ENCODE peak calls at places on chromosomes 16 and 17, in six cellular contexts. B is HepG2, F is HCT116, Z is K562, V is GM23338, D is upper lobe of left lung. L is an unnamed sample.

GRCh38 chr17:48548687-48549621 is 4.0 kb upstream of the HOXB2 start:
- ATAC-seq in V (no peak), F (no peak), Z (no peak), B (no peak), D (no peak), L (no peak)

GRCh38 chr16:56294599-56294998 is 103.3 kb downstream of the GNAO1 start:
- ATAC-seq in D (no peak), Z (no peak), B (no peak), F (no peak), V (no peak), L (no peak)

GRCh38 chr16:75908718-75909117 is 182.4 kb upstream of the CPHXL start:
- ATAC-seq in B (no peak), D (no peak), F (no peak), Z (no peak), V (no peak), L (no peak)

GRCh38 chr17:72988451-72988850 is 104.0 kb downstream of the SLC39A11 start:
- ATAC-seq in D (no peak), Z (no peak), B (no peak), V (no peak), F (no peak), L (no peak)

GRCh38 chr16:3873482-3874173 is 6.9 kb downstream of the CREBBP start:
- ATAC-seq in F (no peak), V (no peak), Z (peak), B (no peak), D (no peak), L (no peak)

GRCh38 chr17:50560931-50561750 is 626 bp downstream of the CACNA1G start:
- ATAC-seq in F (no peak), Z (no peak), B (peak), V (peak), D (no peak), L (no peak)

GRCh38 chr17:61053469-61053868 is 346.2 kb upstream of the TBX2 start:
- ATAC-seq in Z (no peak), V (no peak), B (no peak), D (no peak), F (no peak), L (no peak)

GRCh38 chr17:82863941-82864720 is 24.3 kb upstream of the ZNF750 start:
- ATAC-seq in Z (peak), D (no peak), F (peak), B (no peak), V (no peak), L (no peak)

GRCh38 chr17:17983376-17983775 is 10.7 kb downstream of the DRC3 start:
- ATAC-seq in B (peak), V (no peak), F (no peak), Z (no peak), D (no peak), L (no peak)

GRCh38 chr17:11302395-11302932 is 61.5 kb downstream of the SHISA6 start:
- ATAC-seq in F (no peak), B (no peak), Z (no peak), D (no peak), V (no peak), L (peak)

GRCh38 chr17:66570353-66571195 is 264.3 kb upstream of the CACNG5 start:
- ATAC-seq in D (no peak), F (no peak), B (no peak), V (no peak), Z (no peak), L (no peak)

GRCh38 chr16:50046853-50047252 is 18.9 kb upstream of the HEATR3 start:
- ATAC-seq in Z (no peak), B (no peak), F (no peak), V (no peak), D (no peak), L (no peak)

GRCh38 chr17:6422654-6423241 is 12.2 kb downstream of the AIPL1 start:
- ATAC-seq in Z (peak), V (peak), D (no peak), B (peak), F (no peak), L (no peak)

GRCh38 chr16:67868290-67868689 is 4.6 kb upstream of the EDC4 start:
- ATAC-seq in F (no peak), B (no peak), V (no peak), Z (no peak), D (no peak), L (no peak)

GRCh38 chr17:66087073-66087472 is 104.9 kb downstream of the CEP112 start:
- ATAC-seq in F (no peak), Z (no peak), D (no peak), B (no peak), V (no peak), L (no peak)

GRCh38 chr17:9976283-9977009 is 71.4 kb upstream of the RCVRN start:
- ATAC-seq in Z (no peak), B (no peak), D (no peak), V (no peak), F (no peak), L (no peak)

GRCh38 chr16:45454-45853 is 8.0 kb downstream of the POLR3K start:
- ATAC-seq in Z (no peak), D (no peak), V (no peak), F (no peak), B (peak), L (no peak)

GRCh38 chr17:78176548-78177025 is 8.2 kb downstream of the SYNGR2 start:
- ATAC-seq in V (peak), Z (peak), B (peak), F (peak), D (peak), L (no peak)

GRCh38 chr17:82356028-82356427 is 3.0 kb upstream of the TEX19 start:
- ATAC-seq in B (no peak), Z (no peak), F (no peak), D (peak), V (no peak), L (no peak)

GRCh38 chr17:49508061-49508865 is 13.2 kb downstream of the NGFR start:
- ATAC-seq in Z (no peak), D (no peak), F (peak), V (peak), B (peak), L (no peak)

GRCh38 chr16:4092547-4093265 is 23.5 kb downstream of the ADCY9 start:
- ATAC-seq in V (no peak), Z (no peak), D (no peak), F (no peak), B (no peak), L (no peak)

GRCh38 chr16:28905229-28905754 is 19.7 kb downstream of the RABEP2 start:
- ATAC-seq in Z (no peak), V (peak), F (no peak), B (peak), D (peak), L (no peak)

GRCh38 chr17:55500103-55500502 is 11.1 kb downstream of the SMIM36 start:
- ATAC-seq in D (no peak), V (no peak), F (no peak), Z (no peak), B (no peak), L (no peak)

GRCh38 chr17:48100591-48101011 is 677 bp downstream of the CBX1 start:
- ATAC-seq in B (peak), V (peak), F (peak), D (peak), Z (peak), L (peak)

GRCh38 chr17:83173997-83174858 is 94.8 kb downstream of the METRNL start:
- ATAC-seq in B (peak), D (peak), V (no peak), Z (peak), F (no peak), L (peak)

GRCh38 chr16:80125677-80126076 is 415.1 kb upstream of the DYNLRB2 start:
- ATAC-seq in B (no peak), Z (no peak), V (no peak), F (no peak), D (no peak), L (peak)

GRCh38 chr16:50585331-50585776 is 37.2 kb downstream of the NKD1 start:
- ATAC-seq in F (no peak), V (no peak), Z (no peak), D (peak), B (peak), L (peak)

GRCh38 chr16:27335349-27336052 is 21.7 kb downstream of the IL4R start:
- ATAC-seq in D (no peak), Z (no peak), F (no peak), B (no peak), V (no peak), L (no peak)

GRCh38 chr16:71327720-71328119 is 30.8 kb upstream of the CALB2 start:
- ATAC-seq in B (no peak), V (no peak), F (no peak), D (no peak), Z (no peak), L (no peak)

GRCh38 chr17:82050761-82051641 is 610 bp downstream of the RFNG start:
- ATAC-seq in V (peak), B (peak), D (no peak), F (peak), Z (peak), L (peak)

GRCh38 chr16:17452931-17453330 is 17.8 kb downstream of the XYLT1 start:
- ATAC-seq in B (no peak), Z (no peak), F (no peak), D (no peak), V (no peak), L (no peak)

GRCh38 chr16:66649167-66649566 is 44.7 kb downstream of the CMTM3 start:
- ATAC-seq in D (no peak), V (no peak), B (no peak), F (no peak), Z (no peak), L (no peak)

GRCh38 chr17:1789936-1790335 is 28.1 kb downstream of the SERPINF1 start:
- ATAC-seq in V (no peak), B (no peak), Z (no peak), F (no peak), D (no peak), L (no peak)

GRCh38 chr17:75876190-75876937 is 2.0 kb downstream of the TRIM47 start:
- ATAC-seq in Z (no peak), D (peak), F (peak), V (peak), B (peak), L (no peak)

GRCh38 chr17:75875940-75876189 is 2.5 kb downstream of the TRIM47 start:
- ATAC-seq in B (no peak), D (peak), Z (no peak), V (no peak), F (no peak), L (no peak)

GRCh38 chr17:75876938-75877751 is 1.2 kb downstream of the TRIM47 start:
- ATAC-seq in Z (no peak), D (peak), F (peak), B (peak), V (peak), L (peak)

GRCh38 chr17:75877752-75878173 is 618 bp downstream of the TRIM47 start:
- ATAC-seq in Z (peak), B (peak), V (peak), F (peak), D (peak), L (peak)

DNA sequence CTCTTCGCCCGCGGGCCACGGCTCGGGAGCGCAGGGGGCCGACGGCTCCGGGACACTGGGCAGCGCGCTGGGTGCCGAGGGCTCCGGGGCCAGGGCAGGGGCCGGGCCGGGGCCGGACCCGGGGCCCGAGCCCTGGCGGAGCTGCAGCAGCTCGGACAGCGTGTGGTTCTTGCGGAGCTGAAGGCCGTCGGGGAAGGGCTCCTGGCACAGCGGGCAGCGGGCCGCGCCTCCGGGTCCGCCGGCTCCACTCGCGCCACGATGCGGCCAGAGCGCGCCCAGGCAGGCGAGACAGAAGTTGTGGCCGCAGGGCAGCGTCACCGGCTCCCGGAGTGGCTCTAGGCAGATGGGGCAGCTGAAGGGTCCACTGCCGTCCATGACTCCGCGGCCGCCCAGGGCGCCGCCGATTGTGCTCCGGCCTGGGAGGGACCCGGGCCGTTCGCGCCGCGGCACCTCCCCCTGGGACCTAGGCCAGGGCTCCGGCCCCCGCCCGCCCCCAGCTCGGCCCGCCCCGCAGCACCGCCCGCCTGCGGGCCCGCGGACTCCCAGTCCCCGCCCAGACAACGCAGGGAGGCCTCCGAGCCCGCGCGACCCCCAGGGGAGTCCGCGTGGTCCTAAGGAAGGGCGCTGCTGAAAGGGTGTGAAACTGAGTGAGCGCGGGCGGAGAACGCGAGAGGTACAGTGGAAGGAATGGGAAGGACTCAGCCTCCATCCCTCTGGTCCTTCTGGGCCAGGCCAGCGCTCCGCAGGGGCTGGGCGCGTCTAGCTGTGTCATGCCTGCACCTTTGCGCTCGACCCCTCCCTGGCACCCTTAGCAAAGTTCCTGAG is at the start of gene TRIM47:
- ATAC-seq in B (peak), V (peak), F (peak), Z (peak), D (peak), L (peak)
- TF ChIP-seq POLR2AphosphoS5 in B (peak), V (no peak), F (peak), Z (no peak), D (peak), L (peak)

GRCh38 chr17:80984749-80985148 is 6.9 kb upstream of the CHMP6 start:
- ATAC-seq in F (peak), Z (peak), D (peak), V (peak), B (peak), L (peak)
- TF ChIP-seq POLR2AphosphoS5 in F (no peak), Z (no peak), D (peak), V (no peak), B (no peak), L (peak)

GRCh38 chr16:85555549-85556455 is 57.3 kb upstream of the GSE1 start:
- ATAC-seq in V (no peak), F (no peak), D (no peak), B (no peak), Z (peak), L (no peak)

GRCh38 chr16:85554114-85554790 is 58.9 kb upstream of the GSE1 start:
- ATAC-seq in D (peak), Z (peak), B (peak), F (peak), V (peak), L (peak)

GRCh38 chr16:85556456-85557082 is 56.6 kb upstream of the GSE1 start:
- ATAC-seq in Z (no peak), F (no peak), V (peak), B (no peak), D (no peak), L (peak)

GRCh38 chr16:85553436-85554113 is 59.5 kb upstream of the GSE1 start:
- ATAC-seq in D (peak), V (peak), F (peak), Z (peak), B (peak), L (peak)

GRCh38 chr16:85554791-85555548 is 58.2 kb upstream of the GSE1 start:
- ATAC-seq in B (no peak), V (no peak), D (no peak), F (peak), Z (peak), L (peak)
- TF ChIP-seq POLR2AphosphoS5 in B (no peak), V (no peak), D (peak), F (peak), Z (peak), L (peak)

GRCh38 chr17:41835800-41836549 is at the start of gene NT5C3B:
- ATAC-seq in Z (peak), V (peak), F (peak), D (peak), B (peak), L (peak)
- TF ChIP-seq POLR2AphosphoS5 in Z (no peak), V (peak), F (peak), D (peak), B (peak), L (peak)

GRCh38 chr16:19984136-19984535 is 89.6 kb downstream of the GPR139 start:
- ATAC-seq in Z (no peak), V (no peak), D (no peak), F (no peak), B (no peak), L (no peak)
- TF ChIP-seq POLR2AphosphoS5 in Z (no peak), V (no peak), D (no peak), F (no peak), B (no peak), L (no peak)

GRCh38 chr17:44867841-44868240 is 20.2 kb downstream of the HIGD1B start:
- ATAC-seq in D (no peak), V (no peak), F (no peak), Z (no peak), B (no peak), L (peak)

GRCh38 chr17:44863254-44863918 is 15.7 kb downstream of the HIGD1B start:
- ATAC-seq in Z (no peak), F (no peak), V (no peak), D (no peak), B (peak), L (no peak)

GRCh38 chr17:44864831-44865230 is 17.1 kb downstream of the HIGD1B start:
- ATAC-seq in B (no peak), F (peak), D (no peak), V (no peak), Z (no peak), L (peak)

GRCh38 chr17:44865921-44866320 is 18.2 kb downstream of the HIGD1B start:
- ATAC-seq in D (no peak), V (no peak), F (no peak), B (no peak), Z (no peak), L (no peak)

DNA sequence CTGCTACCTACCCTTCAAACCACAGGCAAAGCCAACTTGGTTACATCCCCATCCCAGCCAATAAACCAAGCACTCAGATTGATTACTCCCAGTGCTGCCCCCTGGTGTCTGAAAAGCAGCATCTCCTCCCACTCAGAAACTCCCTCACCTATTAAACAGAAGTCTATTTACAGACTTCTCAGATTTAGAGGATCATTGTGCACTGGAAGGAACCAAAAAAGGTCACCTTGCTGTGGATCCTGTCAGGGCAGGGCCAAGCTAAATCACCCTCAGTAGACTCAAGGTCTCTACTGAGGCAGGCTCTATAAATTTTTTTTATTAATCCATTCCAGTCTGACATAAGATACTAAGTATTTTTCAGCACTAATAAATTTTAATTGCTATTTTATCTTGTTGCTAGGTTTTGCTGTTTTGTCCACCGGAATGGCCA is 17.6 kb downstream of the HIGD1B start:
- ATAC-seq in D (peak), F (peak), Z (peak), V (peak), B (peak), L (peak)
- TF ChIP-seq POLR2AphosphoS5 in D (no peak), F (no peak), Z (peak), V (no peak), B (no peak), L (peak)

DNA sequence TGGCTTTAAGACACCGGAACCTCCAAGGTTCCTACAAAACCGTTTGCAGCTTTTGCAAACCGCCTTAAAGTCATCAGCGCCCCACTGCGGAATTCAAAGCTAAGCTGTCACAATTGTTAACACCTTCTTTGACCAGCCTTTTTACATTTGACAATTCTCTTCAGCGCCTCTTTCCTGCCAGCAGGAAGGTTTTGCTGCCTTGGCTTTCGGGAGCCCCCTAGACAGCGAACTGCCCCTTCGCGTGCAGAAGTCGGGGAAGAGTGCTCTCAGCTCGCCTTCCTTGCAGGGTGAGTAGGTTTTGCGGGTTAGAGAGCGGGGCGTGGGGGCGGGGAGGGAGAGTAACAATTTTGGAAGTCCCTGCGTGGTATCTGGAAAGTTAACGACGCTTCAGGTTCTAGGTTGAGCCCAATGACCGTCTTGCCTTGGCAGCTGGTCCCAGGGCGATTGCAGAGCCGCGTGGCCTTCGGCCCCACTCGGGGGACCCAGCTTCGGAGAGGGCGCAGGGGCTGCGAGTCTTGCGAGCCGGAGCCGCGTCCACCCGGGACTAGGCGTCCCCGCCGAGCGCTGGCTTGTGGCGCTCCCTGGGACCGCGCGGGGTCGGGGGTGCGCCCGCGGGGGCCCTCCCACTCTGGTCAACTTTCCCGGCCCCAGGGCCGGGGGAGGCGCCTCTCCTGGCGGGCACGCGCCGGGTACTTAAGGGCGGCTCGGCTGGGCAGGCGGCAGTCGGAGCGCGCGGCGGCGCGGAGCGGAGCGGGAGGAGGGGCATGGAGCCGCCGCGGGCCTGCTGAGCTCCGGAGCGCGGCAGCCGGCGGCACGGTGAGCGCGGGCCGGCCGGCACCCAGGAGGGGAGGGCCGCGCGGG is at the start of gene HAS3:
- ATAC-seq in F (peak), B (peak), Z (peak), D (peak), V (peak), L (peak)
- TF ChIP-seq POLR2AphosphoS5 in F (peak), B (no peak), Z (no peak), D (peak), V (no peak), L (no peak)

GRCh38 chr17:19626079-19626478 is 22.5 kb upstream of the ALDH3A2 start:
- ATAC-seq in F (no peak), Z (no peak), B (no peak), V (no peak), D (no peak), L (no peak)

GRCh38 chr17:19630651-19631050 is 17.9 kb upstream of the ALDH3A2 start:
- ATAC-seq in B (no peak), V (no peak), D (no peak), Z (no peak), F (no peak), L (no peak)

GRCh38 chr17:19629449-19629848 is 19.1 kb upstream of the ALDH3A2 start:
- ATAC-seq in D (no peak), F (no peak), V (no peak), Z (no peak), B (no peak), L (no peak)

GRCh38 chr17:19630035-19630434 is 18.5 kb upstream of the ALDH3A2 start:
- ATAC-seq in B (no peak), F (no peak), Z (no peak), V (no peak), D (no peak), L (no peak)

DNA sequence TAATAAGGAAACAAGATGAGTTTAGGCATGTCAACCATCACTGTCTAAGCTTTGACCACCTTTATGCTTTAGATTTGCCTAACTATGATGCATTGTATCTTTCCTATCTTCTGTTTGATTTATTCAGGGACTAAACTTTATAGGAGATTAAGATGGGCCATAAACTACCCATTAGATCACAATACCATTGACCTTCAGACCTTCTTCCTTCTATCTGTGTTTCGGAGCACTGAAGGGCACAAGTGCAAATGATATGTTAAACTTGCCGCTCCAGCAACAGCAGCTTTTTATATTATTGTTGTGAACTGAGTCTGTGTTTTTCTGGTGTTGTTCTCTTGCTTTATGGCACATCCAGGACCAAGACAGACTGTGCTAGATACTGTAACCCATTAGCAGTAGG is 16.6 kb upstream of the ALDH3A2 start:
- ATAC-seq in F (no peak), D (no peak), V (no peak), B (no peak), Z (no peak), L (no peak)
- TF ChIP-seq POLR2AphosphoS5 in F (no peak), D (no peak), V (no peak), B (no peak), Z (no peak), L (no peak)